ENCODE peak calls at places on chromosomes 2 and 18, in ten cellular contexts. One of them, this sample, is unnamed.

GRCh38 chr2:223536546-223536945 is 65.6 kb downstream of the SCG2 start:
- DNase-seq in astrocyte: peak; percentile 72
- DNase-seq in suprapubic skin: no peak
- DNase-seq in GM13976: no peak
- DNase-seq in CD8-positive, alpha-beta T cell: no peak
- DNase-seq in GM06990: no peak
- DNase-seq in spleen: no peak
- DNase-seq in left ventricle myocardium inferior: no peak
- DNase-seq in astrocyte of the spinal cord: no peak
- DNase-seq in adrenal gland: no peak
- DNase-seq in this sample: no peak

GRCh38 chr2:38713311-38713710 is 37.9 kb downstream of the SRSF7 start:
- DNase-seq in astrocyte: no peak
- DNase-seq in suprapubic skin: no peak
- DNase-seq in GM13976: no peak
- DNase-seq in CD8-positive, alpha-beta T cell: no peak
- DNase-seq in GM06990: no peak
- DNase-seq in spleen: no peak
- DNase-seq in left ventricle myocardium inferior: no peak
- DNase-seq in astrocyte of the spinal cord: no peak
- DNase-seq in adrenal gland: no peak
- DNase-seq in this sample: no peak

GRCh38 chr2:169360984-169361705 is 1.2 kb downstream of the LRP2 start:
- DNase-seq in astrocyte: no peak
- DNase-seq in suprapubic skin: no peak
- DNase-seq in GM13976: no peak
- DNase-seq in CD8-positive, alpha-beta T cell: no peak
- DNase-seq in GM06990: no peak
- DNase-seq in spleen: no peak
- DNase-seq in left ventricle myocardium inferior: no peak
- DNase-seq in astrocyte of the spinal cord: no peak
- DNase-seq in adrenal gland: no peak
- DNase-seq in this sample: peak; percentile 35

GRCh38 chr2:207385903-207386302 is 143.9 kb upstream of the CREB1 start:
- DNase-seq in astrocyte: peak; percentile 70
- DNase-seq in suprapubic skin: no peak
- DNase-seq in GM13976: no peak
- DNase-seq in CD8-positive, alpha-beta T cell: no peak
- DNase-seq in GM06990: no peak
- DNase-seq in spleen: no peak
- DNase-seq in left ventricle myocardium inferior: no peak
- DNase-seq in astrocyte of the spinal cord: peak; percentile 80
- DNase-seq in adrenal gland: no peak
- DNase-seq in this sample: no peak

GRCh38 chr2:224612581-224612980 is 27.4 kb upstream of the CUL3 start:
- DNase-seq in astrocyte: no peak
- DNase-seq in suprapubic skin: no peak
- DNase-seq in GM13976: no peak
- DNase-seq in CD8-positive, alpha-beta T cell: no peak
- DNase-seq in GM06990: no peak
- DNase-seq in spleen: no peak
- DNase-seq in left ventricle myocardium inferior: no peak
- DNase-seq in astrocyte of the spinal cord: no peak
- DNase-seq in adrenal gland: no peak
- DNase-seq in this sample: no peak

GRCh38 chr18:56962322-56962721 is 184.6 kb upstream of the BOD1L2 start:
- DNase-seq in astrocyte: no peak
- DNase-seq in suprapubic skin: no peak
- DNase-seq in GM13976: no peak
- DNase-seq in CD8-positive, alpha-beta T cell: no peak
- DNase-seq in GM06990: no peak
- DNase-seq in spleen: no peak
- DNase-seq in left ventricle myocardium inferior: no peak
- DNase-seq in astrocyte of the spinal cord: no peak
- DNase-seq in adrenal gland: no peak
- DNase-seq in this sample: peak; percentile 8

GRCh38 chr2:201709049-201709448 is 10.6 kb upstream of the MPP4 start:
- DNase-seq in astrocyte: no peak
- DNase-seq in suprapubic skin: no peak
- DNase-seq in GM13976: no peak
- DNase-seq in CD8-positive, alpha-beta T cell: no peak
- DNase-seq in GM06990: no peak
- DNase-seq in spleen: no peak
- DNase-seq in left ventricle myocardium inferior: no peak
- DNase-seq in astrocyte of the spinal cord: no peak
- DNase-seq in adrenal gland: no peak
- DNase-seq in this sample: no peak

GRCh38 chr2:237060518-237061312 is 25.0 kb upstream of the COPS8 start:
- DNase-seq in astrocyte: peak; percentile 49
- DNase-seq in suprapubic skin: no peak
- DNase-seq in GM13976: peak; percentile 67
- DNase-seq in CD8-positive, alpha-beta T cell: no peak
- DNase-seq in GM06990: peak; percentile 24
- DNase-seq in spleen: no peak
- DNase-seq in left ventricle myocardium inferior: no peak
- DNase-seq in astrocyte of the spinal cord: peak; percentile 75
- DNase-seq in adrenal gland: peak; percentile 73
- DNase-seq in this sample: peak; percentile 56

GRCh38 chr2:149428783-149429182 is 98.4 kb downstream of the LYPD6 start:
- DNase-seq in astrocyte: no peak
- DNase-seq in suprapubic skin: no peak
- DNase-seq in GM13976: no peak
- DNase-seq in CD8-positive, alpha-beta T cell: no peak
- DNase-seq in GM06990: no peak
- DNase-seq in spleen: no peak
- DNase-seq in left ventricle myocardium inferior: no peak
- DNase-seq in astrocyte of the spinal cord: no peak
- DNase-seq in adrenal gland: no peak
- DNase-seq in this sample: no peak

GRCh38 chr2:121293450-121294325 is 8.7 kb upstream of the TFCP2L1 start:
- DNase-seq in astrocyte: no peak
- DNase-seq in suprapubic skin: no peak
- DNase-seq in GM13976: no peak
- DNase-seq in CD8-positive, alpha-beta T cell: no peak
- DNase-seq in GM06990: no peak
- DNase-seq in spleen: no peak
- DNase-seq in left ventricle myocardium inferior: peak; percentile 35
- DNase-seq in astrocyte of the spinal cord: no peak
- DNase-seq in adrenal gland: peak; percentile 11
- DNase-seq in this sample: no peak

GRCh38 chr2:36530983-36531354 is 67.0 kb downstream of the FEZ2 start:
- DNase-seq in astrocyte: no peak
- DNase-seq in suprapubic skin: no peak
- DNase-seq in GM13976: peak; percentile 38
- DNase-seq in CD8-positive, alpha-beta T cell: no peak
- DNase-seq in GM06990: peak; percentile 30
- DNase-seq in spleen: no peak
- DNase-seq in left ventricle myocardium inferior: no peak
- DNase-seq in astrocyte of the spinal cord: peak; percentile 62
- DNase-seq in adrenal gland: no peak
- DNase-seq in this sample: no peak
- TF ChIP-seq CTCF in astrocyte: no peak
- TF ChIP-seq CTCF in suprapubic skin: no peak
- TF ChIP-seq CTCF in GM13976: no peak
- TF ChIP-seq CTCF in CD8-positive, alpha-beta T cell: no peak
- TF ChIP-seq CTCF in GM06990: no peak
- TF ChIP-seq CTCF in spleen: no peak
- TF ChIP-seq CTCF in left ventricle myocardium inferior: peak; percentile 47
- TF ChIP-seq CTCF in astrocyte of the spinal cord: peak; percentile 9
- TF ChIP-seq CTCF in adrenal gland: no peak
- TF ChIP-seq CTCF in this sample: no peak

GRCh38 chr2:7742301-7742700 is 825.1 kb downstream of the RNF144A start:
- DNase-seq in astrocyte: no peak
- DNase-seq in suprapubic skin: no peak
- DNase-seq in GM13976: no peak
- DNase-seq in CD8-positive, alpha-beta T cell: no peak
- DNase-seq in GM06990: no peak
- DNase-seq in spleen: no peak
- DNase-seq in left ventricle myocardium inferior: no peak
- DNase-seq in astrocyte of the spinal cord: no peak
- DNase-seq in adrenal gland: no peak
- DNase-seq in this sample: no peak

GRCh38 chr2:7736646-7737305 is 819.6 kb downstream of the RNF144A start:
- DNase-seq in astrocyte: peak; percentile 16
- DNase-seq in suprapubic skin: no peak
- DNase-seq in GM13976: no peak
- DNase-seq in CD8-positive, alpha-beta T cell: no peak
- DNase-seq in GM06990: no peak
- DNase-seq in spleen: no peak
- DNase-seq in left ventricle myocardium inferior: no peak
- DNase-seq in astrocyte of the spinal cord: no peak
- DNase-seq in adrenal gland: no peak
- DNase-seq in this sample: no peak

DNA sequence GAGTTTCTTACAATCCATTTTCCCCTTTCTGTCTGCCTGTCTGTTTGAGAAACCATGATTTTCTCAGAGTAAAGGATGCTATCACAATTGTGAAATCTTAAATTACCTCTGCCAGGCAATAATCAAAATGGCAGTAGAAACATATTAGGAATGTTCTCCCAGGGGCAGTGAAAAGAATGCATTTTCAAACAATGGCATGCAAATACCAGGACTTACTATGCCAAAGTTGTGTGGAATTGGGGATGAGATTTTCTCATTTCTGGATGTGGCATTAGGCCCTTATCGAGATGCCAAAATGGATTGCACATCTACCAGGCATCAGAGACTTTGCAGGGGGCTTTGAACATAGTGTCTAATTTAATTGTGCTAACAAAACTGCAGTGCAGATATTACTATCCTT is 821.4 kb downstream of the RNF144A start:
- DNase-seq in astrocyte: no peak
- DNase-seq in suprapubic skin: no peak
- DNase-seq in GM13976: no peak
- DNase-seq in CD8-positive, alpha-beta T cell: no peak
- DNase-seq in GM06990: no peak
- DNase-seq in spleen: no peak
- DNase-seq in left ventricle myocardium inferior: no peak
- DNase-seq in astrocyte of the spinal cord: no peak
- DNase-seq in adrenal gland: no peak
- DNase-seq in this sample: no peak
- TF ChIP-seq CTCF in astrocyte: no peak
- TF ChIP-seq CTCF in suprapubic skin: no peak
- TF ChIP-seq CTCF in GM13976: no peak
- TF ChIP-seq CTCF in CD8-positive, alpha-beta T cell: no peak
- TF ChIP-seq CTCF in GM06990: no peak
- TF ChIP-seq CTCF in spleen: no peak
- TF ChIP-seq CTCF in left ventricle myocardium inferior: no peak
- TF ChIP-seq CTCF in astrocyte of the spinal cord: no peak
- TF ChIP-seq CTCF in adrenal gland: no peak
- TF ChIP-seq CTCF in this sample: no peak

GRCh38 chr2:200677721-200678532 is 92.1 kb downstream of the AOX1 start:
- DNase-seq in astrocyte: peak; percentile 76
- DNase-seq in suprapubic skin: no peak
- DNase-seq in GM13976: no peak
- DNase-seq in CD8-positive, alpha-beta T cell: no peak
- DNase-seq in GM06990: no peak
- DNase-seq in spleen: no peak
- DNase-seq in left ventricle myocardium inferior: peak; percentile 22
- DNase-seq in astrocyte of the spinal cord: peak; percentile 83
- DNase-seq in adrenal gland: peak; percentile 68
- DNase-seq in this sample: no peak
- TF ChIP-seq CTCF in astrocyte: no peak
- TF ChIP-seq CTCF in suprapubic skin: no peak
- TF ChIP-seq CTCF in GM13976: no peak
- TF ChIP-seq CTCF in CD8-positive, alpha-beta T cell: no peak
- TF ChIP-seq CTCF in GM06990: no peak
- TF ChIP-seq CTCF in spleen: no peak
- TF ChIP-seq CTCF in left ventricle myocardium inferior: no peak
- TF ChIP-seq CTCF in astrocyte of the spinal cord: no peak
- TF ChIP-seq CTCF in adrenal gland: peak; percentile 21
- TF ChIP-seq CTCF in this sample: no peak

GRCh38 chr2:74504591-74504990 is 2.9 kb downstream of the PCGF1 start:
- DNase-seq in astrocyte: no peak
- DNase-seq in suprapubic skin: no peak
- DNase-seq in GM13976: no peak
- DNase-seq in CD8-positive, alpha-beta T cell: no peak
- DNase-seq in GM06990: no peak
- DNase-seq in spleen: peak; percentile 39
- DNase-seq in left ventricle myocardium inferior: no peak
- DNase-seq in astrocyte of the spinal cord: no peak
- DNase-seq in adrenal gland: no peak
- DNase-seq in this sample: no peak

GRCh38 chr2:74502147-74502719 is 2.8 kb upstream of the LBX2 start:
- DNase-seq in astrocyte: no peak
- DNase-seq in suprapubic skin: no peak
- DNase-seq in GM13976: no peak
- DNase-seq in CD8-positive, alpha-beta T cell: no peak
- DNase-seq in GM06990: no peak
- DNase-seq in spleen: peak; percentile 72
- DNase-seq in left ventricle myocardium inferior: no peak
- DNase-seq in astrocyte of the spinal cord: no peak
- DNase-seq in adrenal gland: no peak
- DNase-seq in this sample: peak; percentile 45

GRCh38 chr2:74501335-74502071 is 2.1 kb upstream of the LBX2 start:
- DNase-seq in astrocyte: no peak
- DNase-seq in suprapubic skin: no peak
- DNase-seq in GM13976: no peak
- DNase-seq in CD8-positive, alpha-beta T cell: no peak
- DNase-seq in GM06990: no peak
- DNase-seq in spleen: peak; percentile 58
- DNase-seq in left ventricle myocardium inferior: no peak
- DNase-seq in astrocyte of the spinal cord: no peak
- DNase-seq in adrenal gland: no peak
- DNase-seq in this sample: peak; percentile 38

GRCh38 chr2:74503506-74504475 is 3.7 kb downstream of the PCGF1 start:
- DNase-seq in astrocyte: no peak
- DNase-seq in suprapubic skin: no peak
- DNase-seq in GM13976: no peak
- DNase-seq in CD8-positive, alpha-beta T cell: no peak
- DNase-seq in GM06990: no peak
- DNase-seq in spleen: peak; percentile 74
- DNase-seq in left ventricle myocardium inferior: no peak
- DNase-seq in astrocyte of the spinal cord: no peak
- DNase-seq in adrenal gland: no peak
- DNase-seq in this sample: peak; percentile 15

DNA sequence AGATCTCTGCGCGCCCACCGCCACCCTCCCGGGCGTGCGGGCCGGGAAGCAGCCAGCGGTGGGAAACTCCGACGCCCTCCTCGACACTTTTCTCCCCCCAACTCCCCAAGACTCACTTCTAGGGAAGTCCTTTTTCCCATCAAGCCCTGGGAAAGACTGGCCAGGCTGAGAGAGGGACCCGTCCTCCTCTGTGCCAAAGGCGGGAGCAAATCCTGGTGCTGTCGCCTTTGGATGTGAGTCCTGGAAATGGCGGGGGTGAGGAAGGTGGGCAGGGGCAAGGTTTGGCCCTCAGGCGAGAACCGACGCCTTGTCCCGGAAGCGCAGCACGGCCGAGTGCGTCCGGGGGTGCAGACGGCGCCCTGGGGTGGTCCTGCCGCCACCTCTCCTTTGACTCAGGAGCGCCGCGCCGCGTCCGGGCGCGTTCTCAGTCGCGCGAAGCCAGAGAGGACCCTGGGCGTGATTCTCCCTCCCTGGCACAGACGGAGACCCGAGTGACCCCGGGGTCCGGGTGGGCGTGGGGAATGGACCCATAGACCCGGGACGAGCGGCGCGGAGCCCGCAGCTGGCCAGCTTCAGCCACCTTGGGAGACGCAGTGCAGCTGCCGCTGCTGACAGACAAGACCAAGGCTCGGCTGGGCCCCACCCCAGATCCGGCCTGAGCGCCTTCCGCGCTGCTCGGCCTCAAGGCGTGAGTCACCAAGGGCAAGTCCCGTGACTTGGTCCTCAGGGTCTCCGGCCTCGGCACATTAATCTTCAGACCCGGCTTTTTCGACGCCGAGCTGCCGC is 3.5 kb upstream of the LBX2 start:
- DNase-seq in astrocyte: peak; percentile 67
- DNase-seq in suprapubic skin: peak; percentile 90
- DNase-seq in GM13976: peak; percentile 86
- DNase-seq in CD8-positive, alpha-beta T cell: no peak
- DNase-seq in GM06990: peak; percentile 83
- DNase-seq in spleen: peak; percentile 93
- DNase-seq in left ventricle myocardium inferior: peak; percentile 87
- DNase-seq in astrocyte of the spinal cord: peak; percentile 83
- DNase-seq in adrenal gland: peak; percentile 84
- DNase-seq in this sample: peak; percentile 64
- TF ChIP-seq CTCF in astrocyte: no peak
- TF ChIP-seq CTCF in suprapubic skin: no peak
- TF ChIP-seq CTCF in GM13976: peak; percentile 46
- TF ChIP-seq CTCF in CD8-positive, alpha-beta T cell: no peak
- TF ChIP-seq CTCF in GM06990: peak; percentile 69
- TF ChIP-seq CTCF in spleen: no peak
- TF ChIP-seq CTCF in left ventricle myocardium inferior: peak; percentile 35
- TF ChIP-seq CTCF in astrocyte of the spinal cord: peak; percentile 43
- TF ChIP-seq CTCF in adrenal gland: no peak
- TF ChIP-seq CTCF in this sample: no peak

This sample was measured in nephron progenitor cell.